ENCODE peak calls at places on chromosome 13, in seven cellular contexts. N is stimulated activated CD4-positive, alpha-beta T cell treated with anti-CD3 and anti-CD28 coated beads, Interleukin-4, amount 100 ng/mL, for 48 hours; U is T-helper 17 cell; S is astrocyte of the cerebellum; F is left ventricle myocardium inferior; E is heart left ventricle; O is endothelial cell. R is an unnamed sample.

GRCh38 chr13:27379694-27380596 is 44.5 kb upstream of the GTF3A start:
- DNase-seq in N (peak; percentile 40), O (peak; percentile 86), F (peak; percentile 36), U (peak; percentile 38), S (no peak), E (peak; percentile 49), R (no peak)

GRCh38 chr13:83498045-83498444 is 384.2 kb downstream of the SLITRK1 start:
- DNase-seq in F (no peak), E (no peak), O (no peak), N (no peak), U (no peak), S (no peak), R (no peak)

GRCh38 chr13:35549481-35549880 is 73.0 kb upstream of the MAB21L1 start:
- DNase-seq in S (peak; percentile 31), O (no peak), N (no peak), F (no peak), U (no peak), E (no peak), R (peak; percentile 25)

GRCh38 chr13:89750371-89750770 is 1597.1 kb upstream of the MIR17HG start:
- DNase-seq in U (no peak), E (no peak), N (no peak), F (no peak), O (no peak), S (no peak), R (no peak)

GRCh38 chr13:35848316-35848715 is 282.9 kb downstream of the DCLK1 start:
- DNase-seq in U (no peak), F (no peak), S (no peak), O (no peak), E (no peak), N (no peak), R (no peak)

GRCh38 chr13:111512707-111513106 is 192.3 kb downstream of the TEX29 start:
- DNase-seq in O (no peak), E (peak; percentile 41), N (no peak), F (no peak), U (no peak), S (no peak), R (no peak)

GRCh38 chr13:24279706-24280105 is 29.7 kb upstream of the C1QTNF9 start:
- DNase-seq in U (no peak), F (no peak), O (no peak), S (no peak), N (no peak), E (no peak), R (no peak)

GRCh38 chr13:99970761-99971575 is 599 bp downstream of the ZIC5 start:
- DNase-seq in E (no peak), U (no peak), N (no peak), F (no peak), S (no peak), O (peak; percentile 26), R (no peak)

GRCh38 chr13:43489168-43489730 is 297.5 kb downstream of the ENOX1 start:
- DNase-seq in N (no peak), U (no peak), S (no peak), O (no peak), F (peak; percentile 18), E (peak; percentile 52), R (no peak)

GRCh38 chr13:51620165-51620983 is 36.1 kb downstream of the WDFY2 start:
- DNase-seq in O (peak; percentile 38), E (peak; percentile 66), F (peak; percentile 38), N (no peak), U (no peak), S (no peak), R (no peak)

GRCh38 chr13:87622921-87623320 is 48.2 kb upstream of the SLITRK5 start:
- DNase-seq in F (no peak), O (no peak), E (no peak), U (no peak), N (no peak), S (peak; percentile 76), R (no peak)

GRCh38 chr13:80180745-80181144 is 160.2 kb downstream of the SPRY2 start:
- DNase-seq in S (no peak), F (no peak), E (no peak), O (no peak), U (no peak), N (no peak), R (no peak)

GRCh38 chr13:54787754-54788153 is 1759.1 kb downstream of the OLFM4 start:
- DNase-seq in F (no peak), E (no peak), U (no peak), O (no peak), S (no peak), N (no peak), R (no peak)

GRCh38 chr13:39888865-39889810 is 233.7 kb downstream of the COG6 start:
- DNase-seq in F (no peak), S (no peak), N (no peak), O (no peak), U (no peak), E (no peak), R (no peak)

GRCh38 chr13:46622918-46623256 is 69.9 kb downstream of the LRCH1 start:
- DNase-seq in S (peak; percentile 38), N (no peak), O (no peak), U (no peak), F (peak; percentile 24), E (peak; percentile 61), R (peak; percentile 73)

GRCh38 chr13:66492479-66492878 is 737.7 kb downstream of the PCDH9 start:
- DNase-seq in F (no peak), S (no peak), N (no peak), O (peak; percentile 5), U (no peak), E (no peak), R (no peak)

GRCh38 chr13:91162180-91162579 is 185.3 kb upstream of the MIR17HG start:
- DNase-seq in O (no peak), U (no peak), E (no peak), N (no peak), S (no peak), F (no peak), R (no peak)

GRCh38 chr13:49869514-49869913 is 66.6 kb downstream of the SPRYD7 start:
- DNase-seq in E (no peak), N (no peak), F (no peak), U (no peak), O (peak; percentile 18), S (no peak), R (no peak)

GRCh38 chr13:33230178-33230881 is 55.2 kb downstream of the STARD13 start:
- DNase-seq in U (no peak), O (no peak), N (no peak), F (no peak), S (no peak), E (no peak), R (no peak)

GRCh38 chr13:31965361-31966066 is 66.1 kb upstream of the FRY start:
- DNase-seq in S (peak; percentile 61), E (no peak), N (no peak), U (no peak), O (no peak), F (no peak), R (no peak)

GRCh38 chr13:112341446-112341845 is 34.7 kb upstream of the SPACA7 start:
- DNase-seq in N (no peak), O (no peak), F (no peak), U (no peak), S (no peak), E (no peak), R (no peak)

GRCh38 chr13:35165205-35165604 is 223.1 kb downstream of the NBEA start:
- DNase-seq in S (no peak), U (no peak), N (no peak), E (no peak), F (no peak), O (no peak), R (no peak)

GRCh38 chr13:74644239-74644638 is 510.0 kb upstream of the KLF12 start:
- DNase-seq in U (no peak), N (no peak), S (no peak), O (no peak), F (no peak), E (no peak), R (no peak)

GRCh38 chr13:113565526-113566226 is 18.9 kb upstream of the TFDP1 start:
- DNase-seq in F (no peak), U (no peak), S (no peak), N (no peak), O (no peak), E (no peak), R (no peak)

GRCh38 chr13:75359266-75359665 is 122.7 kb downstream of the TBC1D4 start:
- DNase-seq in F (no peak), U (no peak), N (no peak), O (no peak), E (no peak), S (peak; percentile 95), R (peak; percentile 73)

GRCh38 chr13:74280795-74281490 is 146.7 kb upstream of the KLF12 start:
- DNase-seq in U (no peak), N (no peak), O (no peak), S (no peak), F (no peak), E (no peak), R (no peak)

GRCh38 chr13:111511219-111511732 is 190.8 kb downstream of the TEX29 start:
- DNase-seq in O (no peak), N (no peak), U (no peak), E (no peak), S (no peak), F (no peak), R (no peak)

GRCh38 chr13:107141767-107142166 is 573.8 kb upstream of the ARGLU1 start:
- DNase-seq in S (no peak), E (no peak), U (no peak), F (no peak), O (no peak), N (no peak), R (no peak)

R was measured in AG09309.